ENCODE peak calls at places on chromosomes 6 and 20, in seven cellular contexts. X is uterus, B is lower leg skin, L is BE2C, E is PC-3, Y is mesothelial cell of epicardium, J is Panc1. S is an unnamed sample.

GRCh38 chr6:81911446-81911845 is 159.0 kb upstream of the TENT5A start:
- DNase-seq in X (no peak), B (no peak), L (no peak), E (no peak), Y (no peak), J (no peak), S (no peak)

GRCh38 chr6:75505426-75505825 is 11.8 kb upstream of the FILIP1 start:
- DNase-seq in X (no peak), B (no peak), L (no peak), E (no peak), Y (no peak), J (no peak), S (no peak)

GRCh38 chr20:36277546-36277945 is 28.6 kb upstream of the DLGAP4 start:
- DNase-seq in X (no peak), B (peak; percentile 49), L (no peak), E (no peak), Y (peak; percentile 36), J (no peak), S (no peak)

GRCh38 chr6:106973841-106974336 is 640 bp downstream of the CD24 start:
- DNase-seq in X (no peak), B (no peak), L (peak; percentile 10), E (peak; percentile 30), Y (peak; percentile 62), J (no peak), S (no peak)

GRCh38 chr6:35192301-35192860 is 21.4 kb upstream of the SCUBE3 start:
- DNase-seq in X (no peak), B (no peak), L (no peak), E (no peak), Y (no peak), J (no peak), S (no peak)

GRCh38 chr6:130425532-130425931 is 59.7 kb downstream of the TMEM200A start:
- DNase-seq in X (no peak), B (no peak), L (no peak), E (no peak), Y (no peak), J (no peak), S (no peak)

GRCh38 chr6:147177286-147177685 is 26.9 kb upstream of the STXBP5 start:
- DNase-seq in X (no peak), B (no peak), L (no peak), E (no peak), Y (no peak), J (no peak), S (no peak)

GRCh38 chr6:47144306-47144705 is 102.2 kb upstream of the ADGRF1 start:
- DNase-seq in X (no peak), B (no peak), L (no peak), E (no peak), Y (no peak), J (no peak), S (no peak)

GRCh38 chr6:132527791-132528190 is 10.3 kb upstream of the TAAR9 start:
- DNase-seq in X (no peak), B (no peak), L (no peak), E (peak; percentile 91), Y (no peak), J (peak; percentile 12), S (no peak)

GRCh38 chr6:117417851-117418250 is 7.9 kb downstream of the ROS1 start:
- DNase-seq in X (no peak), B (no peak), L (no peak), E (peak; percentile 40), Y (no peak), J (no peak), S (no peak)

GRCh38 chr6:113934101-113934500 is 36.8 kb downstream of the HDAC2 start:
- DNase-seq in X (no peak), B (no peak), L (no peak), E (no peak), Y (no peak), J (no peak), S (no peak)

GRCh38 chr6:109369724-109370123 is 12.5 kb downstream of the CD164 start:
- DNase-seq in X (no peak), B (no peak), L (no peak), E (no peak), Y (no peak), J (no peak), S (no peak)

GRCh38 chr20:37319120-37319717 is 26.7 kb upstream of the SRC start:
- DNase-seq in X (no peak), B (no peak), L (no peak), E (no peak), Y (no peak), J (no peak), S (no peak)

GRCh38 chr20:1841554-1842140 is 53.6 kb upstream of the SIRPA start:
- DNase-seq in X (no peak), B (no peak), L (no peak), E (no peak), Y (no peak), J (no peak), S (no peak)

GRCh38 chr6:142570221-142570671 is 268.4 kb downstream of the ADGRG6 start:
- DNase-seq in X (no peak), B (no peak), L (no peak), E (peak; percentile 9), Y (no peak), J (no peak), S (no peak)

GRCh38 chr6:35069262-35069661 is 71.9 kb downstream of the TCP11 start:
- DNase-seq in X (no peak), B (no peak), L (no peak), E (no peak), Y (no peak), J (no peak), S (no peak)

GRCh38 chr6:125120054-125120590 is 33.5 kb upstream of the TPD52L1 start:
- DNase-seq in X (no peak), B (no peak), L (no peak), E (no peak), Y (no peak), J (no peak), S (no peak)

GRCh38 chr20:42041000-42041565 is 422.9 kb upstream of the CHD6 start:
- DNase-seq in X (no peak), B (no peak), L (no peak), E (no peak), Y (no peak), J (no peak), S (no peak)
- TF ChIP-seq CTCF in X (no peak), B (no peak), L (peak; percentile 15), E (no peak), Y (no peak), J (peak; percentile 24), S (no peak)

DNA sequence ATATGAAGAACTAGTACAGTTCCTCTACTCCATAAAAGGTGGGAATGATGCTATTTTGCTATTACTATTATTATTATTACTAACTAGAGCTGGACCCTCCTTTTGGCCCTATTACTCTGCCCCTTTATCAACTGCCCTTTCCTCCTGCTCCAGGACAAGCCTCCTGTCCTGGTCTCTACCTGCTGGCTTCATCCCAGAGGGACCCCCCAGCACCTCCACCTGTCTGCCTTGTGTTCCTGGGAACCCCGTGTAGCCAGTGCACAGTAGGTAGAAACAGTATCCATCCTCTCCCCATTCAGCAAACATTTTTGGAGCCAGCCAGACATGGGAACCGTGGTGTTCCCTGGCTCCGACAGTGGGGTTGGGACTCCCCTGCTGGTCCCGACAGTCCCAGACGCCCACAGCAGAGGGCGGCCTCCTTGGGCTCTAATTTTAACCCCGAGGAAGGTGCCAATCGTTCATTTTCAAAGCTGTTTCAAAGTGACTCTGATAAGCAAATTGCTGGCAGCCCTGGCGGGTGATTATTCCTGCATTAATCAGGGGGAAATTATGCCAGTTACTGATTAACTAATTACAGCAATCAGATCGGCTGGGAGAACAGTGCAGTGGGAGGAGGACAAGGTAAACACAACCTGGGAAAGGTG is 44.2 kb upstream of the MDGA1 start:
- DNase-seq in X (no peak), B (no peak), L (peak; percentile 55), E (no peak), Y (no peak), J (no peak), S (no peak)
- TF ChIP-seq CTCF in X (no peak), B (no peak), L (peak; percentile 63), E (peak; percentile 49), Y (no peak), J (no peak), S (no peak)

DNA sequence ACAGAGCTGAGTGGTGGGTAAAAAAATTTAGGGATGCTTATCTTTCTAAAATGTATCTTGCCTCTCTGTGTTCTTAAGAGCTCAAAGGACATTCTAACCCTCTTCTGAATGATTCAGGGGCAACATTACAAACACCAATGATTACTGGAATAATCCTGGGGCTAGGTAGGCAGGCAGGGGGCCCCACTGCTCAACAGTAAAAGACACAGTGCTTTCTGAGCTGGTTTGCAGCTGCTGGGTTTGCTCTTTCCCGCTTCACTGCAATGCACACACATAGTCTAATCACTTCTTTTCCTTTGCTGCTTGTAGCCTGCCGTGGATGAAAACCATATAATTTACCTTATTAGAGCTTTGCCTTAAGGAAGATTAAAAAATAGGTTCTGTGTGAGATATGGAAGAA is 23.9 kb downstream of the CLDN20 start:
- DNase-seq in X (no peak), B (no peak), L (no peak), E (no peak), Y (no peak), J (no peak), S (no peak)
- TF ChIP-seq CTCF in X (no peak), B (no peak), L (peak; percentile 27), E (no peak), Y (no peak), J (peak; percentile 15), S (no peak)

GRCh38 chr6:158028421-158028820 is 46.8 kb downstream of the SYNJ2 start:
- DNase-seq in X (no peak), B (no peak), L (no peak), E (no peak), Y (no peak), J (no peak), S (no peak)

GRCh38 chr6:158026901-158027589 is 45.4 kb downstream of the SYNJ2 start:
- DNase-seq in X (no peak), B (no peak), L (no peak), E (no peak), Y (no peak), J (no peak), S (no peak)

GRCh38 chr6:158024566-158025297 is 43.1 kb downstream of the SYNJ2 start:
- DNase-seq in X (no peak), B (no peak), L (no peak), E (no peak), Y (no peak), J (no peak), S (no peak)

GRCh38 chr6:158027590-158028285 is 46.1 kb downstream of the SYNJ2 start:
- DNase-seq in X (peak; percentile 50), B (no peak), L (no peak), E (no peak), Y (no peak), J (no peak), S (no peak)

DNA sequence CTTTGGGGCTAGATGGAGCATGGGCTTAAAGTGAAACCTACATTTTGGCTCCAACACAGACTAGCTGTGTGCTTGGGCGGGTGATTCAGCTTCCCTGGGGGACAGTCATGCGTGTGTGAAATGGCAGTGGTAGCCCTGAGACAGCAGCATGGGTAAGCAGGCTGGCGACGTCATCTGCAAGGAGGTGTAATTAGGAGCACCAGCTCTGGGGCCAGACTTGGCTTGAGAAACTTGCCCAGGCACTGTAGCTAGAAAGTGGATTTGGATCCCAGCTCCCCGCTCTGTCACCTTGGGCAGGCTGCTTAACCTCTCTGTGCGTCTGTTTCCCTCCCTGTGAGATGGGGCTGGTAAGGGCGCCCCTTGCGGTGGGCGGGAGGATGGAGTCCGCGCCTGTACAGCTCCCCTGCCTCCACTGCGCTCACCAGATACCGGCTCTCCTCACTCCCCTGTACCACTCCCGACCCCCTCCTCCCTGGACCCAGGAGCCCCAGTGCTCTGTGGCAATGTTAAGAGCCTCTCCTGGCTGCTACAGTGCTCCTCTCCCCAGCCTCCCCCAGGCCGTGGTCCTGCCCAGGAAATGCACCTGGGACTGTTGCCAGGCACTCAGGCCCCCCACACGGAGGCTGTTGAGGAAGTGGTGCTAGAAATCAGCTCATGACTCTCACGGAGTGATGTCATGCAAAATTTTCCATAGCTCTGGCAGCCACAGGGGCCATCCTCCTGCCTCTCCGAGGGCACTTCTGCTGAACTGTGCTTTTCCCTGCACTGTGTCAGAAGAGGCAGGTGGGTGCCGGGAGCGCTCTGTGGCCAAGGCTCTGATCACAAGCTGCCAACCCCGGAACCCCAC is 44.6 kb downstream of the SYNJ2 start:
- DNase-seq in X (peak; percentile 96), B (peak; percentile 97), L (peak; percentile 82), E (peak; percentile 74), Y (peak; percentile 71), J (no peak), S (peak; percentile 85)
- TF ChIP-seq CTCF in X (peak; percentile 69), B (no peak), L (peak; percentile 86), E (no peak), Y (no peak), J (peak; percentile 89), S (peak; percentile 41)